ENCODE peak calls at places on chromosome 2, in nine cellular contexts. I, B, S, T, P, W, K, A and Y are unnamed samples.

GRCh38 chr2:150327546-150328495 is 159.6 kb downstream of the RND3 start:
- DNase-seq in I (no peak), B (no peak), S (peak; percentile 65), T (no peak), P (no peak), W (no peak), K (no peak), A (no peak), Y (no peak)

GRCh38 chr2:197215988-197216979 is 94.3 kb downstream of the ANKRD44 start:
- DNase-seq in I (no peak), B (no peak), S (no peak), T (peak; percentile 90), P (no peak), W (peak; percentile 36), K (no peak), A (peak; percentile 42), Y (no peak)

GRCh38 chr2:234980476-234981187 is 28.8 kb downstream of the SH3BP4 start:
- DNase-seq in I (no peak), B (no peak), S (peak; percentile 37), T (no peak), P (no peak), W (no peak), K (no peak), A (no peak), Y (no peak)

GRCh38 chr2:180015951-180016709 is 9.0 kb upstream of the CWC22 start:
- DNase-seq in I (no peak), B (no peak), S (no peak), T (no peak), P (no peak), W (no peak), K (no peak), A (no peak), Y (no peak)

GRCh38 chr2:8856176-8856575 is 18.8 kb upstream of the KIDINS220 start:
- DNase-seq in I (no peak), B (no peak), S (no peak), T (no peak), P (no peak), W (no peak), K (no peak), A (no peak), Y (no peak)

GRCh38 chr2:38323623-38324022 is 53.5 kb downstream of the ATL2 start:
- DNase-seq in I (no peak), B (no peak), S (no peak), T (no peak), P (no peak), W (no peak), K (no peak), A (no peak), Y (no peak)

GRCh38 chr2:235371018-235371417 is 122.8 kb upstream of the AGAP1 start:
- DNase-seq in I (no peak), B (no peak), S (no peak), T (peak; percentile 61), P (no peak), W (no peak), K (no peak), A (no peak), Y (no peak)

GRCh38 chr2:156630579-156631337 is 194.6 kb downstream of the GPD2 start:
- DNase-seq in I (no peak), B (no peak), S (no peak), T (no peak), P (no peak), W (no peak), K (no peak), A (no peak), Y (no peak)

GRCh38 chr2:203999844-204000243 is 63.3 kb downstream of the ICOS start:
- DNase-seq in I (no peak), B (no peak), S (no peak), T (no peak), P (no peak), W (no peak), K (no peak), A (no peak), Y (no peak)

GRCh38 chr2:112818094-112818902 is 18.3 kb downstream of the IL1B start:
- DNase-seq in I (no peak), B (no peak), S (no peak), T (no peak), P (no peak), W (no peak), K (no peak), A (peak; percentile 82), Y (no peak)

GRCh38 chr2:234278556-234279286 is 218.2 kb downstream of the ARL4C start:
- DNase-seq in I (peak; percentile 26), B (no peak), S (no peak), T (no peak), P (no peak), W (no peak), K (no peak), A (no peak), Y (no peak)

GRCh38 chr2:205477016-205477705 is 205.1 kb upstream of the NRP2 start:
- DNase-seq in I (no peak), B (no peak), S (no peak), T (no peak), P (no peak), W (no peak), K (no peak), A (no peak), Y (no peak)

GRCh38 chr2:192230864-192231453 is 36.2 kb upstream of the TMEFF2 start:
- DNase-seq in I (no peak), B (no peak), S (no peak), T (no peak), P (no peak), W (no peak), K (no peak), A (no peak), Y (no peak)

GRCh38 chr2:147378403-147378802 is 466.4 kb upstream of the ACVR2A start:
- DNase-seq in I (no peak), B (no peak), S (no peak), T (no peak), P (no peak), W (no peak), K (no peak), A (no peak), Y (no peak)

GRCh38 chr2:173966274-173967098 is 1.3 kb upstream of the SP3 start:
- DNase-seq in I (no peak), B (no peak), S (no peak), T (no peak), P (peak; percentile 50), W (no peak), K (no peak), A (no peak), Y (no peak)

GRCh38 chr2:9021563-9022211 is 18.2 kb upstream of the MBOAT2 start:
- DNase-seq in I (no peak), B (no peak), S (no peak), T (no peak), P (peak; percentile 12), W (no peak), K (no peak), A (no peak), Y (no peak)

GRCh38 chr2:65366595-65367125 is 65.7 kb downstream of the SPRED2 start:
- DNase-seq in I (no peak), B (no peak), S (no peak), T (no peak), P (peak; percentile 91), W (peak; percentile 52), K (no peak), A (peak; percentile 49), Y (peak; percentile 68)